ENCODE peak calls at places on chromosome 4, in five cellular contexts. One of them, this sample, is unnamed.

GRCh38 chr4:81314196-81314896 is 99.3 kb upstream of the PRKG2 start:
- DNase-seq in IMR-90: peak; percentile 91
- DNase-seq in mesendoderm: no peak
- DNase-seq in neuronal stem cell: no peak
- DNase-seq in mesenchymal stem cell: peak; percentile 75
- DNase-seq in this sample: no peak

GRCh38 chr4:82643994-82644730 is 82.4 kb upstream of the TMEM150C start:
- DNase-seq in IMR-90: peak; percentile 58
- DNase-seq in mesendoderm: no peak
- DNase-seq in neuronal stem cell: no peak
- DNase-seq in mesenchymal stem cell: no peak
- DNase-seq in this sample: no peak

GRCh38 chr4:39353478-39354177 is 12.5 kb downstream of the RFC1 start:
- DNase-seq in IMR-90: peak; percentile 39
- DNase-seq in mesendoderm: no peak
- DNase-seq in neuronal stem cell: no peak
- DNase-seq in mesenchymal stem cell: peak; percentile 82
- DNase-seq in this sample: no peak

GRCh38 chr4:31328921-31329320 is 608.8 kb downstream of the PCDH7 start:
- DNase-seq in IMR-90: no peak
- DNase-seq in mesendoderm: no peak
- DNase-seq in neuronal stem cell: no peak
- DNase-seq in mesenchymal stem cell: no peak
- DNase-seq in this sample: no peak

GRCh38 chr4:78864405-78865024 is 74.7 kb downstream of the PAQR3 start:
- DNase-seq in IMR-90: peak; percentile 85
- DNase-seq in mesendoderm: peak; percentile 61
- DNase-seq in neuronal stem cell: peak; percentile 52
- DNase-seq in mesenchymal stem cell: peak; percentile 84
- DNase-seq in this sample: no peak

GRCh38 chr4:126354784-126355183 is 1040.0 kb downstream of the FAT4 start:
- DNase-seq in IMR-90: no peak
- DNase-seq in mesendoderm: no peak
- DNase-seq in neuronal stem cell: no peak
- DNase-seq in mesenchymal stem cell: no peak
- DNase-seq in this sample: no peak

GRCh38 chr4:150329338-150329737 is 251.1 kb downstream of the DCLK2 start:
- DNase-seq in IMR-90: no peak
- DNase-seq in mesendoderm: no peak
- DNase-seq in neuronal stem cell: no peak
- DNase-seq in mesenchymal stem cell: peak; percentile 28
- DNase-seq in this sample: no peak

GRCh38 chr4:161704040-161704439 is 459.8 kb downstream of the FSTL5 start:
- DNase-seq in IMR-90: no peak
- DNase-seq in mesendoderm: peak; percentile 90
- DNase-seq in neuronal stem cell: no peak
- DNase-seq in mesenchymal stem cell: no peak
- DNase-seq in this sample: no peak

GRCh38 chr4:79227896-79228295 is 98.0 kb downstream of the NAA11 start:
- DNase-seq in IMR-90: no peak
- DNase-seq in mesendoderm: no peak
- DNase-seq in neuronal stem cell: no peak
- DNase-seq in mesenchymal stem cell: no peak
- DNase-seq in this sample: no peak

GRCh38 chr4:143186634-143187033 is 1.9 kb downstream of the USP38 start:
- DNase-seq in IMR-90: no peak
- DNase-seq in mesendoderm: no peak
- DNase-seq in neuronal stem cell: no peak
- DNase-seq in mesenchymal stem cell: no peak
- DNase-seq in this sample: no peak

GRCh38 chr4:3314706-3315260 is 22.0 kb downstream of the RGS12 start:
- DNase-seq in IMR-90: no peak
- DNase-seq in mesendoderm: no peak
- DNase-seq in neuronal stem cell: no peak
- DNase-seq in mesenchymal stem cell: no peak
- DNase-seq in this sample: peak; percentile 16

GRCh38 chr4:7964459-7964858 is 24.8 kb upstream of the AFAP1 start:
- DNase-seq in IMR-90: no peak
- DNase-seq in mesendoderm: no peak
- DNase-seq in neuronal stem cell: no peak
- DNase-seq in mesenchymal stem cell: no peak
- DNase-seq in this sample: no peak
- H2BK15ac ChIP-seq in IMR-90: no peak overlapping the region
- H2BK15ac ChIP-seq in mesendoderm: no peak overlapping the region
- H2BK15ac ChIP-seq in neuronal stem cell: no peak overlapping the region
- H2BK15ac ChIP-seq in mesenchymal stem cell: no peak overlapping the region
- H2BK15ac ChIP-seq in this sample: no peak overlapping the region

GRCh38 chr4:76200771-76201224 is 12.8 kb downstream of the SCARB2 start:
- DNase-seq in IMR-90: no peak
- DNase-seq in mesendoderm: peak; percentile 34
- DNase-seq in neuronal stem cell: no peak
- DNase-seq in mesenchymal stem cell: no peak
- DNase-seq in this sample: no peak

GRCh38 chr4:76197001-76197743 is 16.5 kb downstream of the SCARB2 start:
- DNase-seq in IMR-90: peak; percentile 41
- DNase-seq in mesendoderm: no peak
- DNase-seq in neuronal stem cell: no peak
- DNase-seq in mesenchymal stem cell: no peak
- DNase-seq in this sample: no peak

GRCh38 chr4:76197971-76198410 is 15.6 kb downstream of the SCARB2 start:
- DNase-seq in IMR-90: peak; percentile 69
- DNase-seq in mesendoderm: no peak
- DNase-seq in neuronal stem cell: no peak
- DNase-seq in mesenchymal stem cell: no peak
- DNase-seq in this sample: no peak

GRCh38 chr4:76199664-76200211 is 13.9 kb downstream of the SCARB2 start:
- DNase-seq in IMR-90: peak; percentile 31
- DNase-seq in mesendoderm: peak; percentile 21
- DNase-seq in neuronal stem cell: no peak
- DNase-seq in mesenchymal stem cell: peak; percentile 34
- DNase-seq in this sample: peak; percentile 33

GRCh38 chr4:76198411-76199237 is 15.0 kb downstream of the SCARB2 start:
- DNase-seq in IMR-90: peak; percentile 89
- DNase-seq in mesendoderm: peak; percentile 32
- DNase-seq in neuronal stem cell: no peak
- DNase-seq in mesenchymal stem cell: peak; percentile 96
- DNase-seq in this sample: no peak
- H3K4me1 ChIP-seq in IMR-90: peaks cover 38% of the 10 kb centered on the region
- H3K4me1 ChIP-seq in mesendoderm: no peaks in the 10 kb centered on the region
- H3K4me1 ChIP-seq in neuronal stem cell: peaks cover 11% of the 10 kb centered on the region
- H3K4me1 ChIP-seq in mesenchymal stem cell: peaks cover 18% of the 10 kb centered on the region
- H3K4me1 ChIP-seq in this sample: peaks cover 2% of the 10 kb centered on the region

GRCh38 chr4:46975841-46976551 is 17.4 kb downstream of the GABRA4 start:
- DNase-seq in IMR-90: peak; percentile 31
- DNase-seq in mesendoderm: no peak
- DNase-seq in neuronal stem cell: no peak
- DNase-seq in mesenchymal stem cell: peak; percentile 50
- DNase-seq in this sample: no peak
- H2BK15ac ChIP-seq in IMR-90: no peak overlapping the region
- H2BK15ac ChIP-seq in mesendoderm: no peak overlapping the region
- H2BK15ac ChIP-seq in neuronal stem cell: no peak overlapping the region
- H2BK15ac ChIP-seq in mesenchymal stem cell: no peak overlapping the region
- H2BK15ac ChIP-seq in this sample: no peak overlapping the region

DNA sequence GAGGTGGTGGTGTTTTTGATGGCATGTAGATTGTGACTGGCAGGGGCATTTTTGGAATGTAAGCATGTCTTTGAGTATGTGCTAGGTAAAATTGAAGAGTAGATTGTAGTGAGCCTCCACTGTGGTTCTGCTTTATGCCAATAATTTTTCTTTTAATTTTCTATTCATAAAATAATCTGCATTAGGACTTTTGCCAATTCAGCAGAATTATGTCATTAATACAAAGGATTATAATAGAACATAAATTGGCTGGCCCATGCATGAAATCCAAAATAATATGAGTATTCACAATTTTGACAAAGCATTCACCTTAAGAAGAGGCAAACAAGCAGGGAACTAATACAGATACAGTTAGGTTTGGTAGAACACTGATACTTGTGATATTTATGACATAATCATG is 14.9 kb upstream of the TMPRSS11E start:
- DNase-seq in IMR-90: no peak
- DNase-seq in mesendoderm: no peak
- DNase-seq in neuronal stem cell: no peak
- DNase-seq in mesenchymal stem cell: no peak
- DNase-seq in this sample: no peak
- H3K4me1 ChIP-seq in IMR-90: no peaks in the 10 kb centered on the region
- H3K4me1 ChIP-seq in mesendoderm: peaks cover 2% of the 10 kb centered on the region
- H3K4me1 ChIP-seq in neuronal stem cell: no peaks in the 10 kb centered on the region
- H3K4me1 ChIP-seq in mesenchymal stem cell: no peaks in the 10 kb centered on the region
- H3K4me1 ChIP-seq in this sample: no peaks in the 10 kb centered on the region

DNA sequence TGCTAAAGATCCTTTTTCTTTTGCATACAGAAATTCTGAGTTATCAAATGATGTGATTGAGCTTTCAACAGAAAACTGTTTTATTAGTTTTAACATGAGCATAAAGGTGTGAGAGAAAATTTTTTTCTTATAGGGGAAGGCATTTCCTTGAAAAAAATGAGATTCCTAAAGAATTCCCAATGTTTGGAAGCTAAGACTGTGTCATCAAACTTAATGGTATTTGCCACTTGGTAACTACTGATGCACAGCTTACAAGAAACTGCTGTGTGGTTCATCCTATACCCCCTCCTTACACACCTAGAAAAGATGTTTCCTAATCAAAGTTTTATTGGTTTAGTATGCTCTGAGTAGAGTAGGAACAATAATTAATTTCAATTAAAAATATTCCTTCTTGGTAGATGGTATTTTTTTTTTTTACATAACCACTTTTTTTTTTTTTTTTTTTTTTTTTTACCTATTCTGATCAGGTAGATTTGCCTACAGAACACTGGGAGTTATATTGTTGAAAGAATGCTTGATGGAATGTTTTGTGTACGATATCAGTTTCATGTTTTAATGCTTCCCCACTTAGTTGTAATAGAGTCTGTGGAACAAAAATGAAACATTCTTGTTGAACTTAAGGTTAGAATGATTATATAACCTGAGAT is 6.0 kb downstream of the PTPN13 start:
- DNase-seq in IMR-90: no peak
- DNase-seq in mesendoderm: no peak
- DNase-seq in neuronal stem cell: no peak
- DNase-seq in mesenchymal stem cell: no peak
- DNase-seq in this sample: no peak
- H2BK15ac ChIP-seq in IMR-90: no peak overlapping the region
- H2BK15ac ChIP-seq in mesendoderm: no peak overlapping the region
- H2BK15ac ChIP-seq in neuronal stem cell: no peak overlapping the region
- H2BK15ac ChIP-seq in mesenchymal stem cell: no peak overlapping the region
- H2BK15ac ChIP-seq in this sample: no peak overlapping the region

DNA sequence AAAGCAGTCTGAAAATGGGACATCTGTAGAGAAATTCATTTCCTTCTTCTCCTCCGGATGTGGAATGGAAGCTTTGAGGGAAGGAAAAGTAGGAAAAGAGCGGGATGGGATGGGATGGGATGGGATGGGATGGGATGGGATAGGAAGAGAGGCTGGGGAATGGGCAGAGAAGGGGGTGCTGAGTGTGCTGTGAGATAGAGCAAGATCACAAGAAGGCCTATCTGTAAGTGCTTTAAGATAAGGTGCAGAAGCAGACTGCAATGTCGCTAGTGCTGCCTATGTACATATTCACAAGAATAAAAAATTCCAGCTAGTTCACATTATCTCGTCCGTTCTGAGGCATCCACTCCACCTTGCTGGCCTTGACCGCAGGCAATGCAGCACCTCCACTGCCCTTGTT is 86.2 kb downstream of the IRF2 start:
- DNase-seq in IMR-90: no peak
- DNase-seq in mesendoderm: no peak
- DNase-seq in neuronal stem cell: no peak
- DNase-seq in mesenchymal stem cell: no peak
- DNase-seq in this sample: no peak
- H3K4me1 ChIP-seq in IMR-90: peaks cover 21% of the 10 kb centered on the region
- H3K4me1 ChIP-seq in mesendoderm: peaks cover 17% of the 10 kb centered on the region
- H3K4me1 ChIP-seq in neuronal stem cell: peaks cover 40% of the 10 kb centered on the region
- H3K4me1 ChIP-seq in mesenchymal stem cell: peaks cover 21% of the 10 kb centered on the region
- H3K4me1 ChIP-seq in this sample: peaks cover 29% of the 10 kb centered on the region

DNA sequence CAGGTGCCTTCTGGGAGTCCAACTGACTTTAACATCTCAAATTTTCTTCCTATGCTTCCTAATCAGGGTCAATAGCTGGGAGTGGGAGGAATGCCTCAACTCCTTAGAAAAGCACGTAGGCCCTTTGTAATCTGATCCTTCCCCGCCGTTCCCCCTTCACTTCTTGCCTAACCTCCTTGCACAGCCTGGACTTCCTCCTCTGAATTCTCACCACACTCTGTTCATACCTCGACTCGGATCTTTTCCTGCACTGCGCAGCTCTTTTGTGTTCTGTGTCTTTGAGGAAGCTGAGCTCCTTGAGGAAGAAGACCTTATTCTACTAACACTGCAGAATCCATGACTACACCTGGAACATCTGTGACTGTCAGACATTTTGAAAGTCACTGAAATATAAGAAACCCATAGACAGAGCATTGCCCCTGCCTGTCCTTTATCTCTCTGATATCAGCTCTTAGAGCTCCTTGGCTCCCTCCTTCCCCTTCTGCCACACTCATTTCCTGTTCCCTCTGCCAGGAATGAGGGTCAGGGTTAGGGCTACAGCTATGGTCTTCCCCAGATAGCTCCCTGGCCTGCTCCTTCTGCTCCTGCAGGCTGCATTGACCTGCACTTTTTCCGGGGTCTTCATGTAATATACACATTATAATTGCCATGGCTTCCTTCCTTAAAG is 140.2 kb upstream of the LDB2 start:
- DNase-seq in IMR-90: no peak
- DNase-seq in mesendoderm: peak; percentile 40
- DNase-seq in neuronal stem cell: no peak
- DNase-seq in mesenchymal stem cell: no peak
- DNase-seq in this sample: no peak
- H2BK15ac ChIP-seq in IMR-90: no peak overlapping the region
- H2BK15ac ChIP-seq in mesendoderm: no peak overlapping the region
- H2BK15ac ChIP-seq in neuronal stem cell: no peak overlapping the region
- H2BK15ac ChIP-seq in mesenchymal stem cell: no peak overlapping the region
- H2BK15ac ChIP-seq in this sample: no peak overlapping the region

DNA sequence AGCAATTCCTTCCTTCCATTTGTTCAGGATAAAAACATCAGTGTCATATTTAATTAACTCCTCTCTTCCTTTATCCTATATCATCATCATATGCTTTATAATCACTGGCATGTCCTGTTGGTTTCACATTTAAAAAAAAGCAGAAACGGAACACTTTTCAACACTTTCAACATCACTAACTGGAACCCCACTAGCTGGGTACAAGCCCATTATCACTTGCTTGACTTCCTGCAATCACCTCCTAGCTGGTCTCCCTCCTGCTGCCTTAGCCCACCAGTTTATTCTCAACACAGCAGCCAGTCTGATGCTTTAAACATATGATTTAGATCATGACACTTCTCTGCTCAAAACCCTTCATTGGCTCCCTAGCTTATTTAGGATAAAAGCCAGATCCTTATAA is 116.4 kb upstream of the LSM6 start:
- DNase-seq in IMR-90: no peak
- DNase-seq in mesendoderm: no peak
- DNase-seq in neuronal stem cell: no peak
- DNase-seq in mesenchymal stem cell: no peak
- DNase-seq in this sample: no peak
- H3K4me1 ChIP-seq in IMR-90: peaks cover 6% of the 10 kb centered on the region
- H3K4me1 ChIP-seq in mesendoderm: no peaks in the 10 kb centered on the region
- H3K4me1 ChIP-seq in neuronal stem cell: no peaks in the 10 kb centered on the region
- H3K4me1 ChIP-seq in mesenchymal stem cell: peaks cover 2% of the 10 kb centered on the region
- H3K4me1 ChIP-seq in this sample: peaks cover 9% of the 10 kb centered on the region

This sample was measured in H9.